ENCODE peak calls at places on chromosome 21, in eight cellular contexts. K is pancreas, M is PC-3, U is heart left ventricle, T is BE2C, O is transverse colon, Q is fibroblast of lung, Y is prostate gland. F is an unnamed sample.
A peak's percentile ranks its signal among the peaks of the same experiment; 100 is the strongest.

GRCh38 chr21:32483293-32483595 is 70.7 kb downstream of the EVA1C start:
- DNase-seq in Y (peak; percentile 70), T (no peak), U (no peak), K (no peak), M (no peak), Q (no peak), O (no peak), F (no peak)

GRCh38 chr21:29477347-29477746 is 178.6 kb downstream of the BACH1 start:
- DNase-seq in K (no peak), M (no peak), U (no peak), Q (peak; percentile 8), Y (no peak), O (no peak), T (no peak), F (no peak)

GRCh38 chr21:41642399-41642798 is 124.5 kb downstream of the RIPK4 start:
- DNase-seq in Y (no peak), K (no peak), U (no peak), O (no peak), Q (peak; percentile 76), M (peak; percentile 48), T (no peak), F (no peak)

GRCh38 chr21:23789864-23790263 is 1817.4 kb downstream of the MRPL39 start:
- DNase-seq in O (no peak), Q (no peak), Y (no peak), K (no peak), T (no peak), U (no peak), M (no peak), F (no peak)

GRCh38 chr21:41847066-41847804 is 31.9 kb downstream of the PRDM15 start:
- DNase-seq in Q (no peak), K (no peak), O (no peak), U (no peak), T (no peak), M (no peak), Y (no peak), F (no peak)

GRCh38 chr21:46295177-46295711 is 9.1 kb downstream of the YBEY start:
- DNase-seq in O (no peak), T (peak; percentile 34), Y (no peak), K (no peak), U (peak; percentile 61), M (no peak), Q (peak; percentile 85), F (no peak)

GRCh38 chr21:29181799-29182470 is 51.5 kb downstream of the MAP3K7CL start:
- DNase-seq in U (no peak), T (no peak), O (peak; percentile 48), Y (peak; percentile 60), M (peak; percentile 75), Q (peak; percentile 95), K (no peak), F (no peak)

GRCh38 chr21:46155514-46156377 is at the start of gene FTCD:
- DNase-seq in K (peak; percentile 54), Y (no peak), U (no peak), O (no peak), M (no peak), Q (no peak), T (peak; percentile 9), F (no peak)

GRCh38 chr21:41776778-41777177 is 9.9 kb upstream of the RIPK4 start:
- DNase-seq in O (no peak), U (no peak), K (no peak), T (no peak), M (no peak), Y (no peak), Q (no peak), F (no peak)

GRCh38 chr21:35932232-35932911 is 128.0 kb downstream of the SETD4 start:
- DNase-seq in T (no peak), Q (peak; percentile 91), U (peak; percentile 83), O (peak; percentile 37), K (no peak), M (peak; percentile 90), Y (no peak), F (no peak)

GRCh38 chr21:19522384-19522783 is 1118.8 kb upstream of the TMPRSS15 start:
- DNase-seq in M (no peak), O (no peak), Y (no peak), Q (no peak), K (no peak), U (no peak), T (no peak), F (no peak)

GRCh38 chr21:29486306-29486705 is 187.6 kb downstream of the BACH1 start:
- DNase-seq in Y (no peak), K (no peak), U (no peak), O (no peak), T (no peak), M (no peak), Q (no peak), F (no peak)

GRCh38 chr21:45525153-45525909 is 16.9 kb downstream of the SLC19A1 start:
- DNase-seq in M (no peak), U (peak; percentile 80), O (peak; percentile 76), Q (no peak), K (peak; percentile 65), Y (no peak), T (peak; percentile 4), F (peak; percentile 82)

GRCh38 chr21:35672313-35672712 is 388.0 kb downstream of the SETD4 start:
- DNase-seq in O (no peak), U (no peak), T (no peak), K (no peak), M (no peak), Q (no peak), Y (no peak), F (no peak)

GRCh38 chr21:29192999-29193563 is 62.6 kb downstream of the MAP3K7CL start:
- DNase-seq in T (peak; percentile 55), M (no peak), Q (no peak), Y (no peak), O (no peak), K (no peak), U (peak; percentile 47), F (no peak)

GRCh38 chr21:45414396-45415187 is 9.6 kb downstream of the COL18A1 start:
- DNase-seq in K (peak; percentile 42), Y (no peak), O (no peak), U (peak; percentile 9), Q (no peak), M (no peak), T (no peak), F (peak; percentile 22)

GRCh38 chr21:38089763-38090046 is 167.1 kb upstream of the KCNJ15 start:
- DNase-seq in Q (no peak), O (no peak), T (no peak), U (no peak), Y (no peak), M (no peak), K (no peak), F (no peak)

GRCh38 chr21:46111857-46112730 is 14.2 kb downstream of the COL6A2 start:
- DNase-seq in K (peak; percentile 53), Y (no peak), U (peak; percentile 31), M (no peak), T (peak; percentile 7), O (peak; percentile 7), Q (no peak), F (peak; percentile 49)

GRCh38 chr21:45363921-45364463 is 41.0 kb upstream of the COL18A1 start:
- DNase-seq in U (peak; percentile 88), K (no peak), Q (peak; percentile 100), T (no peak), Y (peak; percentile 48), O (peak; percentile 66), M (peak; percentile 99), F (peak; percentile 73)

GRCh38 chr21:39033878-39034589 is 149.2 kb downstream of the PSMG1 start:
- DNase-seq in Y (peak; percentile 75), M (no peak), Q (no peak), T (no peak), K (no peak), U (peak; percentile 62), O (peak; percentile 90), F (peak; percentile 92)

GRCh38 chr21:29454179-29454578 is 155.5 kb downstream of the BACH1 start:
- DNase-seq in Q (no peak), O (no peak), U (no peak), K (no peak), Y (no peak), M (no peak), T (no peak), F (no peak)

GRCh38 chr21:27498025-27498424 is 531.1 kb upstream of the ADAMTS5 start:
- DNase-seq in U (no peak), T (no peak), M (no peak), K (no peak), Y (no peak), O (no peak), Q (no peak), F (no peak)

GRCh38 chr21:34039678-34040382 is 33.5 kb upstream of the MRPS6 start:
- DNase-seq in K (no peak), Q (no peak), O (no peak), M (no peak), Y (no peak), U (no peak), T (no peak), F (no peak)
- TF ChIP-seq CTCF in K (no peak), Q (no peak), O (no peak), M (no peak), Y (no peak), U (no peak), T (no peak), F (no peak)

DNA sequence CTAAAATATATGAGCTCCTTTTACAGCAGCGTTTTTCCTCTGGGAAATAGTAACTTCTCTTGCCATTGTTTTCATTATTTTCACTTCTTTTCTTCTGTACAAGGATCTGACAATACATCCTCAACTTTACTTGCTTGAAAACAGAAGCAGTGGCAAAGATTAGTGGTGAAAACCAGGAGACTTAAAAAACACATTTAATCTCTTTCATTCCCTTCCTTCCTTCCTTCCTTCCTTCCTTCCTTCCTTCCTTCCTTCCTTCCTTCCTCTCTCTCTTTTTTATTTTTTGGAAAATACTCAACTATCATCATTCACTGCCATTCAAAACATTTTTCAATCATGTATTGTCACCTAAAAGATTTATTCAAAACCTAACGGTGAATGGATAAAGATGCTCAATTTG is 1411.4 kb downstream of the NCAM2 start:
- DNase-seq in K (no peak), Q (no peak), M (no peak), T (no peak), U (no peak), O (no peak), Y (no peak), F (no peak)
- H3K4me1 ChIP-seq in K (no peaks in the 10 kb centered on the region), Q (no peaks in the 10 kb centered on the region), M (no peaks in the 10 kb centered on the region), T (no peaks in the 10 kb centered on the region), U (no peaks in the 10 kb centered on the region), O (no peaks in the 10 kb centered on the region), Y (no peaks in the 10 kb centered on the region), F (no peaks in the 10 kb centered on the region)

DNA sequence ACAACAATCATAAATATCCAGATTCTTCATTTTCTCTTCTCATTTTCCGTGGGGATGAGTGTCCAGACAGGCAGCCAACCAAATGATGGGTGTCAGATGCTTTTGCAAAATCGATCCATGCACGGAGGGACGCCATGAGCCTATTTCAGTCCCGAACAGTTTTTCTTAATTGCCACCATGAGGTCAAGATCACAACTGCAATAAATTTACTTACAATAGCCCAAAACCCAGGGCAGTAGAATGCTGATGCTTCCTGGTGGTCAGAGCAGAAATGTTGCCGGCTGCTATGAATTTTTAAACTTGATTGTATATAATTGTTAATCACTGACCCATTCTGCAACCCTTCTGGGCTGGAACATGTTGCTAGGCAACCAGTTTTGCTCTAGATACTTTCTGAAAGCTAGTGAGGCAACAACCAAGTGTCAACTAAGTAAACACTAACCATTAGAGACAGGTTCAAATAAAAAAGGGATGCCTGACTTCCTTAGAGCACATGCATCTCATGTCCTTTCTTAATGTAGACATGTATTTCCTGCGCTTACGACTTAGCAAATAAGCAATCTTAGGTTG is 132.6 kb upstream of the TIAM1 start:
- DNase-seq in Q (peak; percentile 7), T (no peak), O (no peak), Y (no peak), K (no peak), M (no peak), U (no peak), F (no peak)
- TF ChIP-seq CTCF in Q (no peak), T (no peak), O (no peak), Y (no peak), K (no peak), M (peak; percentile 31), U (no peak), F (no peak)

GRCh38 chr21:26117324-26117971 is 53.1 kb downstream of the APP start:
- DNase-seq in K (no peak), T (no peak), Y (no peak), M (no peak), U (no peak), O (no peak), Q (no peak), F (no peak)
- H3K4me1 ChIP-seq in K (peaks cover 34% of the 10 kb centered on the region), T (peaks cover 12% of the 10 kb centered on the region), Y (peaks cover 5% of the 10 kb centered on the region), M (peaks cover 31% of the 10 kb centered on the region), U (no peaks in the 10 kb centered on the region), O (peaks cover 11% of the 10 kb centered on the region), Q (no peaks in the 10 kb centered on the region), F (peaks cover 3% of the 10 kb centered on the region)